ENCODE peak calls at places on chromosomes 2 and 18, in five cellular contexts. Z, Q, I, S and X are unnamed samples.

GRCh38 chr2:171655584-171655983 is 31.7 kb upstream of the DYNC1I2 start:
- DNase-seq in Z (no peak), Q (no peak), I (peak; percentile 20), S (no peak), X (no peak)

GRCh38 chr2:104891145-104891544 is 37.2 kb downstream of the POU3F3 start:
- DNase-seq in Z (no peak), Q (no peak), I (no peak), S (no peak), X (no peak)

GRCh38 chr2:147098946-147099345 is 745.9 kb upstream of the ACVR2A start:
- DNase-seq in Z (no peak), Q (no peak), I (no peak), S (no peak), X (no peak)

GRCh38 chr2:32095671-32096070 is 32.3 kb downstream of the SPAST start:
- DNase-seq in Z (no peak), Q (no peak), I (no peak), S (no peak), X (no peak)

GRCh38 chr2:120959426-120959825 is 223.8 kb downstream of the GLI2 start:
- DNase-seq in Z (no peak), Q (no peak), I (no peak), S (no peak), X (no peak)

GRCh38 chr2:222568866-222569265 is 87.0 kb downstream of the FARSB start:
- DNase-seq in Z (no peak), Q (no peak), I (no peak), S (no peak), X (no peak)

GRCh38 chr2:235394278-235394828 is 99.5 kb upstream of the AGAP1 start:
- DNase-seq in Z (no peak), Q (peak; percentile 49), I (no peak), S (no peak), X (no peak)

GRCh38 chr18:54946149-54946581 is 13.1 kb downstream of the CCDC68 start:
- DNase-seq in Z (no peak), Q (peak; percentile 93), I (peak; percentile 8), S (no peak), X (no peak)

GRCh38 chr18:70454705-70455322 is 166.0 kb downstream of the SOCS6 start:
- DNase-seq in Z (peak; percentile 20), Q (peak; percentile 60), I (no peak), S (no peak), X (peak; percentile 24)

GRCh38 chr18:24831091-24831490 is 370.7 kb downstream of the HRH4 start:
- DNase-seq in Z (no peak), Q (no peak), I (no peak), S (no peak), X (no peak)

GRCh38 chr18:34661464-34662087 is 48.5 kb upstream of the DTNA start:
- DNase-seq in Z (no peak), Q (peak; percentile 48), I (no peak), S (no peak), X (peak; percentile 86)

GRCh38 chr2:112157472-112157871 is 19.3 kb downstream of the FBLN7 start:
- DNase-seq in Z (no peak), Q (no peak), I (no peak), S (no peak), X (no peak)

GRCh38 chr2:176075476-176075875 is 8.3 kb downstream of the EVX2 start:
- DNase-seq in Z (no peak), Q (no peak), I (no peak), S (peak; percentile 57), X (no peak)

GRCh38 chr2:126905991-126906390 is 7.3 kb downstream of the TEX51 start:
- DNase-seq in Z (no peak), Q (no peak), I (no peak), S (peak; percentile 6), X (no peak)

GRCh38 chr2:95264626-95265025 is 9.6 kb upstream of the PROM2 start:
- DNase-seq in Z (no peak), Q (no peak), I (no peak), S (no peak), X (no peak)

GRCh38 chr2:5727242-5727641 is 35.1 kb downstream of the SOX11 start:
- DNase-seq in Z (no peak), Q (no peak), I (no peak), S (no peak), X (no peak)

GRCh38 chr2:233193738-233194137 is 57.7 kb upstream of the ATG16L1 start:
- DNase-seq in Z (no peak), Q (no peak), I (no peak), S (no peak), X (no peak)

GRCh38 chr2:237345891-237346640 is 67.9 kb downstream of the COL6A3 start:
- DNase-seq in Z (no peak), Q (no peak), I (no peak), S (no peak), X (no peak)

GRCh38 chr2:69116438-69116837 is 103.5 kb downstream of the ANTXR1 start:
- DNase-seq in Z (no peak), Q (no peak), I (no peak), S (no peak), X (no peak)

GRCh38 chr2:215466097-215466909 is 30.4 kb upstream of the FN1 start:
- DNase-seq in Z (no peak), Q (no peak), I (no peak), S (no peak), X (no peak)

GRCh38 chr2:86000131-86000937 is 105.4 kb downstream of the POLR1A start:
- DNase-seq in Z (no peak), Q (no peak), I (no peak), S (no peak), X (no peak)

GRCh38 chr2:100561191-100561590 is 1.6 kb upstream of the PDCL3 start:
- DNase-seq in Z (no peak), Q (no peak), I (no peak), S (no peak), X (no peak)

GRCh38 chr2:234286118-234286598 is 210.7 kb downstream of the ARL4C start:
- DNase-seq in Z (no peak), Q (no peak), I (no peak), S (no peak), X (no peak)

GRCh38 chr2:178404380-178404767 is 46.6 kb downstream of the PRKRA start:
- DNase-seq in Z (no peak), Q (no peak), I (peak; percentile 95), S (no peak), X (no peak)

GRCh38 chr2:240451108-240451611 is 15.7 kb downstream of the GPC1 start:
- DNase-seq in Z (no peak), Q (no peak), I (no peak), S (no peak), X (no peak)

GRCh38 chr2:28394331-28394877 is 1.7 kb downstream of the FOSL2 start:
- DNase-seq in Z (no peak), Q (no peak), I (no peak), S (no peak), X (no peak)

GRCh38 chr2:1717129-1717528 is 27.2 kb downstream of the PXDN start:
- DNase-seq in Z (no peak), Q (no peak), I (no peak), S (no peak), X (no peak)

GRCh38 chr2:43032894-43033270 is 193.5 kb downstream of the ZFP36L2 start:
- DNase-seq in Z (no peak), Q (no peak), I (no peak), S (no peak), X (no peak)

GRCh38 chr2:43035922-43036321 is 190.5 kb downstream of the ZFP36L2 start:
- DNase-seq in Z (no peak), Q (no peak), I (no peak), S (no peak), X (no peak)

GRCh38 chr2:43033466-43034241 is 192.8 kb downstream of the ZFP36L2 start:
- DNase-seq in Z (no peak), Q (no peak), I (no peak), S (no peak), X (no peak)

GRCh38 chr2:43034242-43034619 is 192.2 kb downstream of the ZFP36L2 start:
- DNase-seq in Z (no peak), Q (no peak), I (no peak), S (no peak), X (no peak)

GRCh38 chr2:43034921-43035320 is 191.5 kb downstream of the ZFP36L2 start:
- DNase-seq in Z (no peak), Q (no peak), I (no peak), S (no peak), X (no peak)
- TF ChIP-seq SUZ12 in Z (no peak), Q (no peak), I (no peak), S (no peak), X (no peak)

DNA sequence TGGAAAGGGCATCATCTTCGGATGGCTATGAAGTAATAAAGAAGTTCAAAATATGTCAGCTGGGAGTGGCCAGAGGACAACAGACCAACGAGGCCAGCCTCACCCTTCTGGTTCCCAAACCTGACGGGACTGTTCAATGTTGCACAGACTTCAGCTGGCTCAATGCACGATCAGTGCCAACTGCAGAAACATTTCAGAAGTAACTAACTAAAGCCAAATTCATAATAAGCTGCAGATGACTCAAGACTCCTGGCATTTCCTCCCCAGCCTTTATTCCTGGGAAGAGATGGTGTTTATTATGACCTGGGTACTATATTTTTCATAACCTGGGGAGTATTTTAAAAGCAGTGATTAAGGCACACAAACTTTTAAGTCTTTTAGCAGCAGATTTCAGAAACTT is 3.8 kb upstream of the ATP6V1C2 start:
- DNase-seq in Z (no peak), Q (no peak), I (no peak), S (no peak), X (no peak)
- TF ChIP-seq SUZ12 in Z (no peak), Q (no peak), I (no peak), S (no peak), X (no peak)

DNA sequence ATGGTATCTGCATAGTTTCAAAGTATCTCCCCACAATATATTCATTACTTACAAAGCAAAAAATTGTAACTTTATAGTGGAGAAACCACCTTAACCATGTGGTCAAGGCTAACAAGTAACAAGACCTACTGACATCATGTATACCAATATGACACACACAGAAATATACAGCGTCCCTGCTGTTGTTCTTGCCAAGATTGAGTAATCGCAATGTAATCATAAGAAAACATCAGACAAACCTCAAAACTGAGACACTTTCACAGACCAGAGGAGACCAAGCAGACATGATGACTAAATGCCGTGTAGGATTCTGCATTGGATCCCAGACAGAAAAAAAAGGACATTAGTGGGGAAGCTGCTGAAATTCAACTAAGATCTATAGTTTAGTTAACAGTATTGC is 123.0 kb downstream of the ACAA2 start:
- DNase-seq in Z (no peak), Q (no peak), I (no peak), S (no peak), X (no peak)
- TF ChIP-seq SUZ12 in Z (no peak), Q (no peak), I (no peak), S (no peak), X (no peak)

DNA sequence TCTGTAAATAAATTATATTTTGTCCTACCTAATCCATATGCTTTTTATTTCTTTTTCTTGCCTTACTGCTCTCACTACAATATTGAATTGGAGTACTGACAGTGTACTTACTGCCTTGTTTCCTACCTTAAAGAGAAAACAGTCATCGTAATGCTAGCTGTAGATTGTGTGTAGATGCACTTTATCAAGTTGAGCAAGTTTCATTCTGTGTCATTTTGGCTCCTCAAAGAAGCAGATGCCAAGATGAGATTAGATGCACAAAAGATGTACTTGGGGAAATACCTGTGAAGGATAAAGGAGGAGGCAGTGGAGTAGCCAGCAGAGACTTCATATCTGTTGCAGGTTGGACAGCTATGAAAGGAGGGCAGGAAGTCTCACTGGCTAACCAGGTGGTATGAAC is 145.5 kb downstream of the FTCDNL1 start:
- DNase-seq in Z (no peak), Q (no peak), I (no peak), S (no peak), X (no peak)
- TF ChIP-seq SUZ12 in Z (no peak), Q (no peak), I (no peak), S (no peak), X (no peak)

GRCh38 chr2:230137902-230138539 is 69.3 kb upstream of the SLC16A14 start:
- DNase-seq in Z (no peak), Q (peak; percentile 17), I (no peak), S (no peak), X (no peak)
- TF ChIP-seq SUZ12 in Z (no peak), Q (no peak), I (no peak), S (no peak), X (no peak)